ENCODE peak calls at places on chromosomes 7 and 10, in five cellular contexts. A, N, W, Q and T are unnamed samples.

GRCh38 chr7:25965405-25966123 is 186.4 kb upstream of the NFE2L3 start:
- DNase-seq in A (no peak), N (no peak), W (no peak), Q (no peak), T (no peak)

GRCh38 chr10:101561068-101561915 is 26.8 kb downstream of the POLL start:
- DNase-seq in A (no peak), N (no peak), W (no peak), Q (no peak), T (no peak)

GRCh38 chr7:7779888-7780287 is 61.5 kb upstream of the RPA3 start:
- DNase-seq in A (no peak), N (no peak), W (no peak), Q (no peak), T (no peak)

GRCh38 chr10:131891196-131891928 is 9.4 kb upstream of the PPP2R2D start:
- DNase-seq in A (no peak), N (peak; percentile 35), W (peak; percentile 47), Q (no peak), T (peak; percentile 73)

GRCh38 chr10:69224862-69225657 is 4.9 kb downstream of the HKDC1 start:
- DNase-seq in A (no peak), N (peak; percentile 66), W (peak; percentile 64), Q (no peak), T (no peak)

GRCh38 chr10:12807096-12807755 is 194.3 kb downstream of the CCDC3 start:
- DNase-seq in A (no peak), N (no peak), W (no peak), Q (no peak), T (no peak)

GRCh38 chr10:78634389-78634815 is 434.4 kb upstream of the ZMIZ1 start:
- DNase-seq in A (peak; percentile 81), N (peak; percentile 28), W (peak; percentile 59), Q (no peak), T (peak; percentile 22)

GRCh38 chr7:143975617-143976016 is 21.0 kb downstream of the OR2F1 start:
- DNase-seq in A (no peak), N (no peak), W (peak; percentile 10), Q (no peak), T (peak; percentile 40)

GRCh38 chr10:86900955-86901354 is 56.5 kb downstream of the MMRN2 start:
- DNase-seq in A (peak; percentile 62), N (no peak), W (peak; percentile 61), Q (no peak), T (no peak)

GRCh38 chr10:58189269-58189668 is 78.4 kb downstream of the IPMK start:
- DNase-seq in A (peak; percentile 71), N (peak; percentile 60), W (peak; percentile 23), Q (peak; percentile 18), T (no peak)

GRCh38 chr10:103238506-103239252 is 7.0 kb upstream of the RPEL1 start:
- DNase-seq in A (peak; percentile 46), N (peak; percentile 49), W (peak; percentile 65), Q (peak; percentile 88), T (peak; percentile 58)

GRCh38 chr10:60310746-60311145 is 78.9 kb downstream of the ANK3 start:
- DNase-seq in A (no peak), N (no peak), W (no peak), Q (no peak), T (peak; percentile 12)

GRCh38 chr10:83555264-83555663 is 584.0 kb upstream of the GHITM start:
- DNase-seq in A (peak; percentile 62), N (no peak), W (no peak), Q (no peak), T (no peak)

GRCh38 chr10:123634221-123634620 is 31.9 kb upstream of the GPR26 start:
- DNase-seq in A (no peak), N (no peak), W (no peak), Q (no peak), T (no peak)

GRCh38 chr10:59878915-59879314 is 27.4 kb downstream of the CCDC6 start:
- DNase-seq in A (no peak), N (no peak), W (no peak), Q (no peak), T (no peak)

DNA sequence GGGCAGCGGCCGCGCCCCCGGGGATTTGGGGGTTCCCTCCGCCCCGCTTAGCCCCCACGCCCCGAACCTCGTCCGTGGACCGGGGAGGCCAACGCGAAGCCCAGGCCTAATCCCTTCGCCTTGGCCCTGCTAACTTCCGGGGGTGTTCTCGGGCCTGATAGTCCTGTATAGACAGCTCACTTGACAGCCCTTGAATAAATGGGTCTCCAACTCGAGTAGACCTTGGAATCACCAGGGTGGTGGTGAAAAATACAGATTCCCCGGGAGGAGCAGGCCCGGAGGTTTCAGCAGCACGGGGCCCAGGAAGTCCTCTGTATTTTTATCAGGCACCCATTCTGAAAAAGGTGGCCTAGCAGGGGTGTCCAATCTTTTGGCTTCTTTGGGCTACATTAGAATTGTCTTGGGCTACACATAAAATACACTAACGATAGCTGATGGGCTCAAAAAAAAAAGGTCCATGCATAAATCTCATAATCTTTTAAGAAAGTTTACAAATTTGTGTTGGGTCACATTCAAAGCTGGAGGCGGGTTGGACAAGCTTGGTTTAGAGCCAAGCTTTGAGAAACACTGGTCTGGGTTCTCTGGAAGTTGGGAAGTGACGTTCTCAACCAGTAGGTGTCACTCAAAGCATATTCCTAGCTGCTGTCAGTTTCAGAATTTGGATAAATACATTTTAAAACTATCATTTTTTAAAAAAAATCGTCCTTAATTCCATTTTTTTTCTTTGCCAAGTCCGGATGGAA is 221.7 kb downstream of the PHTF2 start:
- DNase-seq in A (peak; percentile 77), N (peak; percentile 60), W (peak; percentile 92), Q (peak; percentile 94), T (peak; percentile 76)
- H2AFZ ChIP-seq in A (peak overlapping the region; percentile 68), N (peak overlapping the region; percentile 96), W (peak overlapping the region; percentile 82), Q (peak overlapping the region; percentile 72), T (peak overlapping the region; percentile 99)

GRCh38 chr7:36642010-36642409 is 82.3 kb downstream of the AOAH start:
- DNase-seq in A (no peak), N (no peak), W (no peak), Q (no peak), T (no peak)

GRCh38 chr7:36640682-36641081 is 83.6 kb downstream of the AOAH start:
- DNase-seq in A (no peak), N (no peak), W (no peak), Q (no peak), T (no peak)

GRCh38 chr7:36648441-36648840 is 75.9 kb downstream of the AOAH start:
- DNase-seq in A (no peak), N (peak; percentile 72), W (peak; percentile 21), Q (no peak), T (no peak)

GRCh38 chr7:36642414-36642813 is 81.9 kb downstream of the AOAH start:
- DNase-seq in A (no peak), N (no peak), W (no peak), Q (no peak), T (no peak)

DNA sequence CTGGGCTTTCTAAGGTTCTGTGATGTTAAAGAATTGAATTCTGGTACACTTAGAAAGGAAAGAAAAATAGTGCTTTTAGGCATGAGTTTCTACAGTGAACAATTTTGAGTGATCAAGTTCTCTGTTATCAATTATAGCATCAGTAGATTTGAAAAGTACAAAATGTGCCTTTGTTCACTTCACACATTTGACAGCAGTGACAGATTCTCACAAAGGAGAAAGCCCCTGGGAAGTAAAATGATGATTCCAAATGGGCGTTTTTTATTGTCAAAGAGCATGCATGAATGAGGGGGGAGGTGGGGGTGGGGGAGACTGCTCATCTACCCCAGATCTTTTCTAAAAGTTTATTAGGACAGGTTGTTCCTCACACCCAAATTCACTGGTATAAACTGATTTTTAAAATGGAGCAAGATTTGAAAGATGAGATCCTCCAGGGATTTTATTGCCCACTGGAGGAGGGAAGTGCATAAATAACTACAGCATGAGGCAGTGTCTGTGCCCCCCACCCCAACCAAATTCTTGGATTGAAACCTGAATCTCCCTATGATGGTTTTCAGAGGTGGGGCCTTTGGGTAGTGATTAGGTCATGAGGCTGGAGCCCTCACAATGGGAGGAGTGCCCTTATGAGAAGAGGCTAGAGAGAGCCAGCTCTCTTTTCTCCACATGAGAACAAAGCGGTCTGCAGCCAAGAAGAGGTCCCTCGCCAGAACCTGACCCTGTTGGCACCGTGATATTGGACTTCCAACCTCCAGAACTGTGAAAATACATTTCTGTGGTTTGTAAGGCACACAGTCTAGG is 79.5 kb downstream of the AOAH start:
- DNase-seq in A (peak; percentile 29), N (no peak), W (no peak), Q (no peak), T (no peak)
- H2AFZ ChIP-seq in A (no peak overlapping the region), N (no peak overlapping the region), W (no peak overlapping the region), Q (no peak overlapping the region), T (peak overlapping the region; percentile 75)

DNA sequence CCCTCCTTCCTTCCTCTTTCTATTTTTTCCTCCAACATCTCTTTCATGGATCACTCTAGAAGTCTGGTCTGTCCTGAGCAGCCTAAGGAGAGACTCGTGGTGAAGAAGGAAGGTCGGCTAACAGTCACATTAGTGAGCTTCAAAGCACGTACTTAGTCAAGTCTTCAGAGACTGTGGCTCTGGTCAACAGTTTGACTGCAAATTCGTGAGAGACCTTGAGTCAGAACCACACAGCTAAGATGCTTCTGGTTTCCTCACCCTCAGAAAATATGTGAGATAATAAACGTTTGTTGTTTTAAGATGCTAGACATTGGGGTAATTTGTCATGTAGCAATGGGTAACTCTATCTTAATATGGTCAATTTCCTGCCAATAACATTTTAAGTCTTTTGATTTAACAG is 126.2 kb upstream of the LRRN3 start:
- DNase-seq in A (peak; percentile 73), N (no peak), W (no peak), Q (no peak), T (no peak)
- H2AFZ ChIP-seq in A (no peak overlapping the region), N (no peak overlapping the region), W (no peak overlapping the region), Q (no peak overlapping the region), T (no peak overlapping the region)

GRCh38 chr7:148588168-148588890 is 2.2 kb upstream of the C7orf33 start:
- DNase-seq in A (no peak), N (no peak), W (no peak), Q (no peak), T (peak; percentile 43)
- H2AFZ ChIP-seq in A (no peak overlapping the region), N (no peak overlapping the region), W (no peak overlapping the region), Q (no peak overlapping the region), T (peak overlapping the region; percentile 83)

GRCh38 chr7:139594911-139595476 is 71.5 kb downstream of the CLEC2L start:
- DNase-seq in A (peak; percentile 34), N (no peak), W (peak; percentile 79), Q (no peak), T (no peak)
- H2AFZ ChIP-seq in A (no peak overlapping the region), N (no peak overlapping the region), W (peak overlapping the region; percentile 10), Q (no peak overlapping the region), T (no peak overlapping the region)

DNA sequence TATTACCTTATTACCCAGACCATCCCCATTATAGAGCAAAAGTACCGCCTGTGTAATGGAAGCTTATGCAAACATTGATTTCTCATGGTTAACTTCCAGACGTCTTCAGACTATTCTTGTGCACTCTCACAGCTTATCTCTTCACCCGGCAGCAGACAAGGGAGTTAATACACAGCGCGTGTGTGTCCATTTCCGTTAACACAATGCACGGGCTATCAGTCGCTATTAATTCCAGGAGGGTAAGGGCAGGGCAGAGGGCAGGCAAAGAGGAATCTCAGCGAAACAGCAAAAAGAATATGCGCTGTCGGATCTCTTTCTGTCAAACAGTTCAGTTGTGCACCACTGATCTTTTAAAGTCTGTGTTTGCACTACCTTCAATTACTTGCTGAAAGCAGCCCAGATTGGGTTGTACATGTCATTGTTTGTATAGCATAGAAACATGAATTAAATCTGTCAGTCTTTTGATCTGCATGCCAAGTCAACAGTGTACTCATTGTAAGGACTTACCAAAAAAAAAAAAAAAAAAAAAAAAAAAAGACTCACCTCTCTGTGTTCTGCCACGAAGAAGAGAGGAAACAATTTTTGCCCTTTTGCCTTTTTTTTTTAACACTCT is 41.1 kb upstream of the CABCOCO1 start:
- DNase-seq in A (no peak), N (no peak), W (no peak), Q (no peak), T (peak; percentile 11)
- H2AFZ ChIP-seq in A (no peak overlapping the region), N (no peak overlapping the region), W (no peak overlapping the region), Q (no peak overlapping the region), T (no peak overlapping the region)